ENCODE peak calls at places on chromosomes 1 and 21, in nine cellular contexts. E, R, A, T, S, L, H, I and D are unnamed samples.

GRCh38 chr1:23478896-23479790 is 4.8 kb downstream of the ASAP3 start:
- DNase-seq in E (no peak), R (peak), A (no peak), T (no peak), S (peak), L (no peak), H (no peak), I (no peak), D (peak)

GRCh38 chr1:15592285-15592684 is 7.4 kb upstream of the AGMAT start:
- DNase-seq in E (no peak), R (no peak), A (no peak), T (no peak), S (no peak), L (no peak), H (no peak), I (no peak), D (no peak)

GRCh38 chr1:157371211-157371610 is 181.1 kb downstream of the FCRL5 start:
- DNase-seq in E (no peak), R (no peak), A (no peak), T (no peak), S (no peak), L (no peak), H (no peak), I (no peak), D (no peak)

GRCh38 chr1:53982762-53983101 is 35.3 kb downstream of the LDLRAD1 start:
- DNase-seq in E (no peak), R (no peak), A (no peak), T (no peak), S (no peak), L (no peak), H (no peak), I (no peak), D (no peak)

GRCh38 chr1:25837253-25837875 is 17.6 kb downstream of the MTFR1L start:
- DNase-seq in E (no peak), R (no peak), A (peak), T (no peak), S (no peak), L (peak), H (no peak), I (no peak), D (no peak)

GRCh38 chr1:246279402-246279801 is 227.7 kb downstream of the SMYD3 start:
- DNase-seq in E (no peak), R (no peak), A (no peak), T (no peak), S (no peak), L (no peak), H (no peak), I (no peak), D (no peak)

GRCh38 chr1:25996966-25997758 is 701 bp downstream of the PAFAH2 start:
- DNase-seq in E (no peak), R (peak), A (no peak), T (no peak), S (no peak), L (no peak), H (no peak), I (no peak), D (peak)

GRCh38 chr1:91617242-91617837 is 116.7 kb downstream of the CDC7 start:
- DNase-seq in E (peak), R (no peak), A (peak), T (no peak), S (peak), L (peak), H (no peak), I (no peak), D (no peak)

GRCh38 chr21:42532466-42533181 is 19.0 kb downstream of the SLC37A1 start:
- DNase-seq in E (no peak), R (no peak), A (no peak), T (no peak), S (peak), L (no peak), H (no peak), I (no peak), D (peak)

GRCh38 chr1:118147542-118147941 is 37.5 kb downstream of the SPAG17 start:
- DNase-seq in E (no peak), R (no peak), A (no peak), T (no peak), S (no peak), L (no peak), H (no peak), I (no peak), D (no peak)

GRCh38 chr1:221478050-221478949 is 263.6 kb downstream of the DUSP10 start:
- DNase-seq in E (peak), R (peak), A (peak), T (peak), S (peak), L (peak), H (peak), I (peak), D (peak)

GRCh38 chr1:24932284-24932683 is 2.2 kb upstream of the RUNX3 start:
- DNase-seq in E (peak), R (no peak), A (peak), T (peak), S (peak), L (peak), H (no peak), I (peak), D (no peak)

GRCh38 chr1:3481836-3482589 is 27.5 kb downstream of the ARHGEF16 start:
- DNase-seq in E (no peak), R (peak), A (no peak), T (no peak), S (no peak), L (no peak), H (no peak), I (no peak), D (no peak)

GRCh38 chr1:209879539-209879938 is 51.8 kb downstream of the UTP25 start:
- DNase-seq in E (peak), R (peak), A (peak), T (no peak), S (no peak), L (peak), H (no peak), I (no peak), D (no peak)

GRCh38 chr1:222880586-222880985 is 65.7 kb downstream of the DISP1 start:
- DNase-seq in E (no peak), R (peak), A (no peak), T (no peak), S (no peak), L (no peak), H (no peak), I (no peak), D (no peak)

GRCh38 chr1:42211224-42211623 is 46.7 kb upstream of the GUCA2A start:
- DNase-seq in E (no peak), R (peak), A (no peak), T (no peak), S (no peak), L (no peak), H (no peak), I (no peak), D (no peak)